ENCODE peak calls at places on chromosome 4, in nine cellular contexts. B is activated naive CD8-positive, alpha-beta T cell treated with anti-CD3 and anti-CD28 coated beads, Interleukin-2, amount 50 U/mL, for 24 hours; Q is naive B cell; V is AG08396; D is sciatic nerve; H is fibroblast of lung; J is stimulated activated CD4-positive, alpha-beta T cell treated with anti-CD3 and anti-CD28 coated beads, Interleukin-2, amount 100 ng/mL, for 48 hours; A is cardiac fibroblast; I is BJ. M is an unnamed sample.

GRCh38 chr4:165343353-165344191 is 16.1 kb downstream of the MSMO1 start:
- DNase-seq in B (no peak), Q (no peak), V (no peak), D (no peak), H (no peak), J (no peak), A (no peak), I (no peak), M (no peak)

GRCh38 chr4:145935253-145936141 is 3.1 kb downstream of the ZNF827 start:
- DNase-seq in B (peak), Q (peak), V (no peak), D (no peak), H (peak), J (peak), A (no peak), I (no peak), M (peak)

GRCh38 chr4:140645614-140646412 is 77.1 kb upstream of the UCP1 start:
- DNase-seq in B (no peak), Q (no peak), V (no peak), D (no peak), H (no peak), J (no peak), A (no peak), I (no peak), M (no peak)

GRCh38 chr4:11469900-11470708 is 41.4 kb upstream of the HS3ST1 start:
- DNase-seq in B (no peak), Q (peak), V (no peak), D (no peak), H (no peak), J (no peak), A (no peak), I (no peak), M (no peak)

GRCh38 chr4:94558392-94558920 is 106.7 kb downstream of the PDLIM5 start:
- DNase-seq in B (no peak), Q (no peak), V (no peak), D (no peak), H (no peak), J (no peak), A (no peak), I (no peak), M (no peak)

GRCh38 chr4:114019972-114020358 is 40.5 kb upstream of the ARSJ start:
- DNase-seq in B (no peak), Q (no peak), V (no peak), D (no peak), H (no peak), J (no peak), A (no peak), I (no peak), M (no peak)

GRCh38 chr4:88382621-88383020 is 4.0 kb downstream of the HERC6 start:
- DNase-seq in B (peak), Q (peak), V (no peak), D (no peak), H (no peak), J (peak), A (peak), I (no peak), M (no peak)

GRCh38 chr4:64617813-64618212 is 208.6 kb upstream of the TECRL start:
- DNase-seq in B (no peak), Q (no peak), V (no peak), D (no peak), H (no peak), J (no peak), A (no peak), I (no peak), M (no peak)

GRCh38 chr4:3219761-3220481 is 29.0 kb upstream of the MSANTD1 start:
- DNase-seq in B (no peak), Q (no peak), V (no peak), D (no peak), H (no peak), J (no peak), A (no peak), I (no peak), M (no peak)

GRCh38 chr4:74109116-74109791 is 10.3 kb upstream of the CXCL2 start:
- DNase-seq in B (no peak), Q (no peak), V (peak), D (peak), H (peak), J (no peak), A (peak), I (peak), M (no peak)

GRCh38 chr4:76342803-76343202 is 36.3 kb downstream of the STBD1 start:
- DNase-seq in B (no peak), Q (no peak), V (no peak), D (no peak), H (no peak), J (no peak), A (no peak), I (no peak), M (no peak)

GRCh38 chr4:137775701-137776100 is 243.4 kb upstream of the PCDH18 start:
- DNase-seq in B (no peak), Q (no peak), V (no peak), D (no peak), H (no peak), J (no peak), A (no peak), I (no peak), M (no peak)

M was measured in GM12892.